ENCODE peak calls at places on chromosome 19, in five cellular contexts. One of them, this sample, is unnamed.

GRCh38 chr19:30305346-30306060 is 66.7 kb upstream of the ZNF536 start:
- DNase-seq in stimulated activated CD4-positive, alpha-beta T cell treated with anti-CD3 and anti-CD28 coated beads, TNF-alpha, amount 100 ng/mL, for 4 hours: no peak
- DNase-seq in WERI-Rb-1: peak
- DNase-seq in hepatocyte: no peak
- DNase-seq in osteocyte: no peak
- DNase-seq in this sample: no peak

GRCh38 chr19:16575861-16576689 is 3.9 kb upstream of the SLC35E1 start:
- DNase-seq in stimulated activated CD4-positive, alpha-beta T cell treated with anti-CD3 and anti-CD28 coated beads, TNF-alpha, amount 100 ng/mL, for 4 hours: no peak
- DNase-seq in WERI-Rb-1: no peak
- DNase-seq in hepatocyte: no peak
- DNase-seq in osteocyte: no peak
- DNase-seq in this sample: no peak

GRCh38 chr19:14413355-14413754 is 5.8 kb downstream of the DDX39A start:
- DNase-seq in stimulated activated CD4-positive, alpha-beta T cell treated with anti-CD3 and anti-CD28 coated beads, TNF-alpha, amount 100 ng/mL, for 4 hours: no peak
- DNase-seq in WERI-Rb-1: no peak
- DNase-seq in hepatocyte: no peak
- DNase-seq in osteocyte: no peak
- DNase-seq in this sample: no peak

GRCh38 chr19:40398417-40399056 is 8.6 kb upstream of the HIPK4 start:
- DNase-seq in stimulated activated CD4-positive, alpha-beta T cell treated with anti-CD3 and anti-CD28 coated beads, TNF-alpha, amount 100 ng/mL, for 4 hours: peak
- DNase-seq in WERI-Rb-1: no peak
- DNase-seq in hepatocyte: peak
- DNase-seq in osteocyte: no peak
- DNase-seq in this sample: peak

GRCh38 chr19:35509018-35509652 is 4.3 kb downstream of the DMKN start:
- DNase-seq in stimulated activated CD4-positive, alpha-beta T cell treated with anti-CD3 and anti-CD28 coated beads, TNF-alpha, amount 100 ng/mL, for 4 hours: no peak
- DNase-seq in WERI-Rb-1: peak
- DNase-seq in hepatocyte: peak
- DNase-seq in osteocyte: no peak
- DNase-seq in this sample: no peak

GRCh38 chr19:9289231-9289884 is 20.3 kb downstream of the ZNF699 start:
- DNase-seq in stimulated activated CD4-positive, alpha-beta T cell treated with anti-CD3 and anti-CD28 coated beads, TNF-alpha, amount 100 ng/mL, for 4 hours: no peak
- DNase-seq in WERI-Rb-1: no peak
- DNase-seq in hepatocyte: no peak
- DNase-seq in osteocyte: no peak
- DNase-seq in this sample: no peak

GRCh38 chr19:18156841-18157464 is 4.0 kb downstream of the PIK3R2 start:
- DNase-seq in stimulated activated CD4-positive, alpha-beta T cell treated with anti-CD3 and anti-CD28 coated beads, TNF-alpha, amount 100 ng/mL, for 4 hours: no peak
- DNase-seq in WERI-Rb-1: no peak
- DNase-seq in hepatocyte: peak
- DNase-seq in osteocyte: peak
- DNase-seq in this sample: no peak

GRCh38 chr19:33464010-33464732 is 57.4 kb downstream of the PEPD start:
- DNase-seq in stimulated activated CD4-positive, alpha-beta T cell treated with anti-CD3 and anti-CD28 coated beads, TNF-alpha, amount 100 ng/mL, for 4 hours: no peak
- DNase-seq in WERI-Rb-1: no peak
- DNase-seq in hepatocyte: no peak
- DNase-seq in osteocyte: peak
- DNase-seq in this sample: peak

GRCh38 chr19:33677745-33678426 is 56.1 kb downstream of the CHST8 start:
- DNase-seq in stimulated activated CD4-positive, alpha-beta T cell treated with anti-CD3 and anti-CD28 coated beads, TNF-alpha, amount 100 ng/mL, for 4 hours: no peak
- DNase-seq in WERI-Rb-1: no peak
- DNase-seq in hepatocyte: no peak
- DNase-seq in osteocyte: no peak
- DNase-seq in this sample: no peak